ENCODE peak calls at places on chromosome 14, in four cellular contexts. One of them, this sample, is unnamed.

GRCh38 chr14:70753518-70753953 is 55.8 kb downstream of the MAP3K9 start:
- DNase-seq in gastrocnemius medialis: no peak
- DNase-seq in NB4: no peak
- DNase-seq in fibroblast of lung: no peak
- DNase-seq in this sample: no peak

GRCh38 chr14:28652782-28653181 is 113.8 kb upstream of the FOXG1 start:
- DNase-seq in gastrocnemius medialis: no peak
- DNase-seq in NB4: no peak
- DNase-seq in fibroblast of lung: peak; percentile 90
- DNase-seq in this sample: no peak

GRCh38 chr14:54338696-54339317 is 58.0 kb upstream of the CDKN3 start:
- DNase-seq in gastrocnemius medialis: no peak
- DNase-seq in NB4: peak; percentile 18
- DNase-seq in fibroblast of lung: peak; percentile 67
- DNase-seq in this sample: no peak

GRCh38 chr14:69043598-69044267 is 64.6 kb upstream of the ACTN1 start:
- DNase-seq in gastrocnemius medialis: peak; percentile 33
- DNase-seq in NB4: peak; percentile 75
- DNase-seq in fibroblast of lung: peak; percentile 90
- DNase-seq in this sample: no peak

GRCh38 chr14:91395466-91395865 is 22.2 kb downstream of the CCDC88C start:
- DNase-seq in gastrocnemius medialis: no peak
- DNase-seq in NB4: no peak
- DNase-seq in fibroblast of lung: no peak
- DNase-seq in this sample: no peak

GRCh38 chr14:81523016-81523415 is 10.6 kb downstream of the SEL1L start:
- DNase-seq in gastrocnemius medialis: no peak
- DNase-seq in NB4: no peak
- DNase-seq in fibroblast of lung: no peak
- DNase-seq in this sample: no peak

GRCh38 chr14:52888159-52888558 is 62.7 kb downstream of the FERMT2 start:
- DNase-seq in gastrocnemius medialis: no peak
- DNase-seq in NB4: no peak
- DNase-seq in fibroblast of lung: no peak
- DNase-seq in this sample: no peak

GRCh38 chr14:27392153-27392552 is 794.3 kb upstream of the NOVA1 start:
- DNase-seq in gastrocnemius medialis: no peak
- DNase-seq in NB4: no peak
- DNase-seq in fibroblast of lung: peak; percentile 93
- DNase-seq in this sample: no peak

GRCh38 chr14:49946320-49947141 is 53.6 kb downstream of the ARF6 start:
- DNase-seq in gastrocnemius medialis: no peak
- DNase-seq in NB4: no peak
- DNase-seq in fibroblast of lung: peak; percentile 81
- DNase-seq in this sample: no peak

GRCh38 chr14:59595071-59595470 is 18.5 kb upstream of the CCDC175 start:
- DNase-seq in gastrocnemius medialis: no peak
- DNase-seq in NB4: no peak
- DNase-seq in fibroblast of lung: no peak
- DNase-seq in this sample: no peak

GRCh38 chr14:35144029-35144428 is 21.7 kb downstream of the PRORP start:
- DNase-seq in gastrocnemius medialis: no peak
- DNase-seq in NB4: no peak
- DNase-seq in fibroblast of lung: no peak
- DNase-seq in this sample: no peak

GRCh38 chr14:69827560-69827959 is 30.5 kb upstream of the SLC10A1 start:
- DNase-seq in gastrocnemius medialis: no peak
- DNase-seq in NB4: no peak
- DNase-seq in fibroblast of lung: no peak
- DNase-seq in this sample: no peak

DNA sequence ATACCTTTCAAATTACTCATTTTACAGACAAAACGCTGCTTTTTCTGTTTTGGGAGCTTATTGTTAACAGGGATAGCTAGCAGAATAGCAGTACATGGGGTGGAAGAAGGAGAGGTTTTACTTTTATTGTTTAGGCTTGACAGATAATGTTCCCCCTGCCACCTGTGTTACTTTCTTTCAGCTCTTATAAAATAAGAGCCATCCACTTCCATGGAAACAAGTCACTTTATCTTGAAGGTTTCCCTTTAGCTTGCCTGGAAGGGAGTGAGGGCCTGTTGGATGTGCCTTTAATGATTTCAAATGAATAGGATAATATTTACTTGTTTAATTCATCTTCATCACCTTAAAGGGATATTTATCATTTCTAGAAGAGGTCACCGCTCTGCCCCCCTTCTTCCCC is 23.3 kb downstream of the GPATCH2L start:
- DNase-seq in gastrocnemius medialis: no peak
- DNase-seq in NB4: no peak
- DNase-seq in fibroblast of lung: no peak
- DNase-seq in this sample: no peak
- H3K4me3 ChIP-seq in gastrocnemius medialis: no peak overlapping the region
- H3K4me3 ChIP-seq in NB4: no peak overlapping the region
- H3K4me3 ChIP-seq in fibroblast of lung: no peak overlapping the region
- H3K4me3 ChIP-seq in this sample: no peak overlapping the region

GRCh38 chr14:79855789-79856188 is 355.5 kb downstream of the DIO2 start:
- DNase-seq in gastrocnemius medialis: no peak
- DNase-seq in NB4: no peak
- DNase-seq in fibroblast of lung: no peak
- DNase-seq in this sample: no peak

GRCh38 chr14:79862045-79862444 is 349.3 kb downstream of the DIO2 start:
- DNase-seq in gastrocnemius medialis: no peak
- DNase-seq in NB4: no peak
- DNase-seq in fibroblast of lung: no peak
- DNase-seq in this sample: no peak

GRCh38 chr14:79856357-79856756 is 354.9 kb downstream of the DIO2 start:
- DNase-seq in gastrocnemius medialis: no peak
- DNase-seq in NB4: no peak
- DNase-seq in fibroblast of lung: peak; percentile 58
- DNase-seq in this sample: no peak

GRCh38 chr14:79861111-79861510 is 350.2 kb downstream of the DIO2 start:
- DNase-seq in gastrocnemius medialis: no peak
- DNase-seq in NB4: peak; percentile 2
- DNase-seq in fibroblast of lung: no peak
- DNase-seq in this sample: no peak
- TF ChIP-seq CTCF in gastrocnemius medialis: no peak
- TF ChIP-seq CTCF in NB4: no peak
- TF ChIP-seq CTCF in fibroblast of lung: no peak
- TF ChIP-seq CTCF in this sample: no peak

GRCh38 chr14:105065280-105066228 is at the start of gene GPR132:
- DNase-seq in gastrocnemius medialis: peak; percentile 42
- DNase-seq in NB4: peak; percentile 98
- DNase-seq in fibroblast of lung: peak; percentile 54
- DNase-seq in this sample: peak; percentile 96

GRCh38 chr14:105064001-105064400 is 1.2 kb downstream of the GPR132 start:
- DNase-seq in gastrocnemius medialis: no peak
- DNase-seq in NB4: no peak
- DNase-seq in fibroblast of lung: no peak
- DNase-seq in this sample: no peak

GRCh38 chr14:105066285-105067071 is 1.2 kb upstream of the GPR132 start:
- DNase-seq in gastrocnemius medialis: no peak
- DNase-seq in NB4: no peak
- DNase-seq in fibroblast of lung: no peak
- DNase-seq in this sample: no peak

GRCh38 chr14:105063041-105063440 is 2.2 kb downstream of the GPR132 start:
- DNase-seq in gastrocnemius medialis: no peak
- DNase-seq in NB4: no peak
- DNase-seq in fibroblast of lung: no peak
- DNase-seq in this sample: no peak

DNA sequence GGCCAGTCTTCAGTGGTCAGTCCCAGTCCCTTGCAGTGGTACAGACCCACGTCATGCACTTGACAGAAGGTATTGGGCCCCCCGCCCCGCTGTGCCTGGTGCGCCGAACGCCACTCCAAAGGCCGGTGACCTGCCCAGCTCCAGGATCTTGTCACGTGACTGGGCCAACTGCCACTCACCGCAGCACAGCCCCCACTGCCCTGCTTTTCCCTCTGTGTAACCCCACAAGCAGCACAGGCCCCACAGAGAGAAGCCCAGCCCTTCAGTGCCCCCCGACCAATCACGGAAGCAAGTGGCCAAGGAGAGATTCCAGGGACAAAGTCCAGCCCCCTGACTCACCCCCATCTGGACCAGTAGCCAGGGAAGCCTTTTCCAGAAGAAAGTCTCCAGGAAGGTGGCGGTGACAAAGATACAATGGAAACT is 498 bp downstream of the GPR132 start:
- DNase-seq in gastrocnemius medialis: no peak
- DNase-seq in NB4: peak; percentile 35
- DNase-seq in fibroblast of lung: peak; percentile 75
- DNase-seq in this sample: no peak
- H3K4me3 ChIP-seq in gastrocnemius medialis: no peak overlapping the region
- H3K4me3 ChIP-seq in NB4: peak overlapping the region; percentile 38
- H3K4me3 ChIP-seq in fibroblast of lung: no peak overlapping the region
- H3K4me3 ChIP-seq in this sample: peak overlapping the region; percentile 95

GRCh38 chr14:96056509-96057422 is 17.6 kb downstream of the C14orf132 start:
- DNase-seq in gastrocnemius medialis: no peak
- DNase-seq in NB4: no peak
- DNase-seq in fibroblast of lung: no peak
- DNase-seq in this sample: no peak
- TF ChIP-seq CTCF in gastrocnemius medialis: no peak
- TF ChIP-seq CTCF in NB4: no peak
- TF ChIP-seq CTCF in fibroblast of lung: no peak
- TF ChIP-seq CTCF in this sample: no peak

DNA sequence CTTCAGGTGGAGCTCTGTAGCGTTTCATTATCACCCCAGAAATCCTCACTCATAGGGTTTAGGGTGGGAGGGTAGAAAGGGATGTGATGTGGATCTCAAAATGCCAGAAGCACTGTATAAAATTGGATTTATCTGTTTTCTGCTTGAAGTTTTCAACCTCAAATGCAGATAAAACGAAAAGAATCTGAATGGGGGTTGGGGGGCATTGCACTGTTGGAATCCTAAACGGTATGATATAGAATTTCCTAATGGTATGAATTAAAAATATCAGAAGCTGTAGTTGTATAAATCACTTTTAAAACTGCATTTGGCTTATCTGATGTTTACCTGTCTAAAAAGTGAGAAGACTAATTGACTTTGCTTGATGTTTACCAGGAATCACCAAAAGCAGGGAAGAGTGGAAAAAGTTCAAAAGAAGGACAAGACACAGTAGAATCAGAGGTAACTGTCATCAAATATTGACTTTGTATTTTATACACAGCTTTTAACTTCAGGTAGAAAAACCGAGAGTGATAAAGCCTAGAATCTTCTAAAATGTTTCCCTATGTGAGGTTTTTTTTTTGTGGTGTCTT is 1.1 kb downstream of the PPP2R5C start:
- DNase-seq in gastrocnemius medialis: no peak
- DNase-seq in NB4: no peak
- DNase-seq in fibroblast of lung: no peak
- DNase-seq in this sample: no peak
- H3K4me3 ChIP-seq in gastrocnemius medialis: peak overlapping the region; percentile 87
- H3K4me3 ChIP-seq in NB4: peak overlapping the region; percentile 57
- H3K4me3 ChIP-seq in fibroblast of lung: peak overlapping the region; percentile 53
- H3K4me3 ChIP-seq in this sample: peak overlapping the region; percentile 70

DNA sequence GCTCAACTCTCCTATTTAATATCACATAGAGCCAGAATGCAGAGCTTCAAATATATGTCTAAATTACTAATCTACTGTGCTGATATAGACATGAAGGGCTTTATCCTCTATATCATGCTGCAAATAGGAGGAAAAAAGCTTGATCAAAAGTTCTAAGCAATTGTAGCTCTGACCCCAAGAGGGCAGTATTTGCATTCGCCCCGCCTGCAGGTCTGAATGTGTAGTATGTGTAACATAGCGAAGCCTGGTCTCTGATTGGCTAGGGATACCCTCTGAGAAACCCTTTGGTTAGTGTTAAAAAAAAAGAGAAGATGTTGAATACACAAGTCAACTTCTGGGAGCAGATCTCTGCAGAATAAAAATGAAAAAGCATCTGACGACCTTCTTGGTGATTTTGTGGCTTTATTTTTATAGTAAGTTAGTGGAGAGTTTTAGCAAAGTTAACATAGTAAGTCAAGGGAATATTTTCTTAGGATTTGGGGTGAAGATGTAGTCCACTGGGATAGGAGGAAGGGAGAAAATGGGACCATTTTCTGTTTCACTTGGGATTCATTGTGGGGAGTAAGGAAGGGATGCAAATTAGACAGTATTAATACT is 151.6 kb upstream of the OR4E1 start:
- DNase-seq in gastrocnemius medialis: no peak
- DNase-seq in NB4: peak; percentile 66
- DNase-seq in fibroblast of lung: no peak
- DNase-seq in this sample: no peak
- TF ChIP-seq CTCF in gastrocnemius medialis: no peak
- TF ChIP-seq CTCF in NB4: peak; percentile 74
- TF ChIP-seq CTCF in fibroblast of lung: peak; percentile 19
- TF ChIP-seq CTCF in this sample: peak; percentile 62